ENCODE peak calls at places on chromosomes 6 and 20, in ten cellular contexts. One of them, this sample, is unnamed.

GRCh38 chr6:34102696-34103095 is 43.2 kb downstream of the GRM4 start:
- DNase-seq in T-helper 17 cell: no peak
- DNase-seq in K562: no peak
- DNase-seq in T47D: no peak
- DNase-seq in mesothelial cell of epicardium: no peak
- DNase-seq in germinal center: no peak
- DNase-seq in dermis blood vessel endothelial cell: no peak
- DNase-seq in OCI-M1: no peak
- DNase-seq in GM06990: no peak
- DNase-seq in HTR-8/SVneo: no peak
- DNase-seq in this sample: no peak

GRCh38 chr6:88349511-88349910 is 183.4 kb upstream of the CNR1 start:
- DNase-seq in T-helper 17 cell: no peak
- DNase-seq in K562: no peak
- DNase-seq in T47D: no peak
- DNase-seq in mesothelial cell of epicardium: no peak
- DNase-seq in germinal center: no peak
- DNase-seq in dermis blood vessel endothelial cell: peak
- DNase-seq in OCI-M1: no peak
- DNase-seq in GM06990: no peak
- DNase-seq in HTR-8/SVneo: no peak
- DNase-seq in this sample: no peak

GRCh38 chr6:77650098-77650663 is 2.7 kb upstream of the MEI4 start:
- DNase-seq in T-helper 17 cell: no peak
- DNase-seq in K562: peak
- DNase-seq in T47D: peak
- DNase-seq in mesothelial cell of epicardium: peak
- DNase-seq in germinal center: no peak
- DNase-seq in dermis blood vessel endothelial cell: peak
- DNase-seq in OCI-M1: peak
- DNase-seq in GM06990: no peak
- DNase-seq in HTR-8/SVneo: no peak
- DNase-seq in this sample: no peak

GRCh38 chr6:125486881-125487280 is 185.1 kb upstream of the HDDC2 start:
- DNase-seq in T-helper 17 cell: no peak
- DNase-seq in K562: no peak
- DNase-seq in T47D: no peak
- DNase-seq in mesothelial cell of epicardium: no peak
- DNase-seq in germinal center: no peak
- DNase-seq in dermis blood vessel endothelial cell: peak
- DNase-seq in OCI-M1: no peak
- DNase-seq in GM06990: no peak
- DNase-seq in HTR-8/SVneo: no peak
- DNase-seq in this sample: no peak

GRCh38 chr20:41081276-41081814 is 52.7 kb downstream of the TOP1 start:
- DNase-seq in T-helper 17 cell: no peak
- DNase-seq in K562: no peak
- DNase-seq in T47D: no peak
- DNase-seq in mesothelial cell of epicardium: no peak
- DNase-seq in germinal center: no peak
- DNase-seq in dermis blood vessel endothelial cell: no peak
- DNase-seq in OCI-M1: no peak
- DNase-seq in GM06990: no peak
- DNase-seq in HTR-8/SVneo: no peak
- DNase-seq in this sample: no peak

GRCh38 chr6:41066867-41067304 is 5.3 kb downstream of the OARD1 start:
- DNase-seq in T-helper 17 cell: peak
- DNase-seq in K562: peak
- DNase-seq in T47D: peak
- DNase-seq in mesothelial cell of epicardium: peak
- DNase-seq in germinal center: peak
- DNase-seq in dermis blood vessel endothelial cell: peak
- DNase-seq in OCI-M1: peak
- DNase-seq in GM06990: no peak
- DNase-seq in HTR-8/SVneo: peak
- DNase-seq in this sample: peak

GRCh38 chr6:140828833-140829232 is 1303.9 kb upstream of the GJE1 start:
- DNase-seq in T-helper 17 cell: no peak
- DNase-seq in K562: no peak
- DNase-seq in T47D: peak
- DNase-seq in mesothelial cell of epicardium: no peak
- DNase-seq in germinal center: no peak
- DNase-seq in dermis blood vessel endothelial cell: no peak
- DNase-seq in OCI-M1: no peak
- DNase-seq in GM06990: no peak
- DNase-seq in HTR-8/SVneo: no peak
- DNase-seq in this sample: no peak

GRCh38 chr20:59435496-59435895 is 135.1 kb downstream of the EDN3 start:
- DNase-seq in T-helper 17 cell: no peak
- DNase-seq in K562: no peak
- DNase-seq in T47D: no peak
- DNase-seq in mesothelial cell of epicardium: no peak
- DNase-seq in germinal center: no peak
- DNase-seq in dermis blood vessel endothelial cell: no peak
- DNase-seq in OCI-M1: no peak
- DNase-seq in GM06990: no peak
- DNase-seq in HTR-8/SVneo: no peak
- DNase-seq in this sample: no peak

GRCh38 chr20:62437985-62438384 is 10.6 kb upstream of the RBBP8NL start:
- DNase-seq in T-helper 17 cell: no peak
- DNase-seq in K562: no peak
- DNase-seq in T47D: no peak
- DNase-seq in mesothelial cell of epicardium: no peak
- DNase-seq in germinal center: no peak
- DNase-seq in dermis blood vessel endothelial cell: no peak
- DNase-seq in OCI-M1: no peak
- DNase-seq in GM06990: no peak
- DNase-seq in HTR-8/SVneo: no peak
- DNase-seq in this sample: no peak

GRCh38 chr6:38432479-38432878 is 207.2 kb downstream of the BTBD9 start:
- DNase-seq in T-helper 17 cell: no peak
- DNase-seq in K562: no peak
- DNase-seq in T47D: no peak
- DNase-seq in mesothelial cell of epicardium: no peak
- DNase-seq in germinal center: no peak
- DNase-seq in dermis blood vessel endothelial cell: peak
- DNase-seq in OCI-M1: no peak
- DNase-seq in GM06990: no peak
- DNase-seq in HTR-8/SVneo: no peak
- DNase-seq in this sample: no peak

GRCh38 chr20:63355781-63356295 is 5.3 kb downstream of the CHRNA4 start:
- DNase-seq in T-helper 17 cell: no peak
- DNase-seq in K562: no peak
- DNase-seq in T47D: no peak
- DNase-seq in mesothelial cell of epicardium: no peak
- DNase-seq in germinal center: no peak
- DNase-seq in dermis blood vessel endothelial cell: no peak
- DNase-seq in OCI-M1: no peak
- DNase-seq in GM06990: no peak
- DNase-seq in HTR-8/SVneo: no peak
- DNase-seq in this sample: no peak

GRCh38 chr6:52285174-52286068 is 879 bp upstream of the MCM3 start:
- DNase-seq in T-helper 17 cell: no peak
- DNase-seq in K562: peak
- DNase-seq in T47D: no peak
- DNase-seq in mesothelial cell of epicardium: no peak
- DNase-seq in germinal center: peak
- DNase-seq in dermis blood vessel endothelial cell: no peak
- DNase-seq in OCI-M1: peak
- DNase-seq in GM06990: peak
- DNase-seq in HTR-8/SVneo: no peak
- DNase-seq in this sample: no peak

GRCh38 chr6:39791311-39791710 is 865 bp upstream of the DAAM2 start:
- DNase-seq in T-helper 17 cell: no peak
- DNase-seq in K562: no peak
- DNase-seq in T47D: peak
- DNase-seq in mesothelial cell of epicardium: no peak
- DNase-seq in germinal center: no peak
- DNase-seq in dermis blood vessel endothelial cell: no peak
- DNase-seq in OCI-M1: no peak
- DNase-seq in GM06990: no peak
- DNase-seq in HTR-8/SVneo: no peak
- DNase-seq in this sample: no peak

GRCh38 chr6:112037783-112038216 is 16.1 kb upstream of the CCN6 start:
- DNase-seq in T-helper 17 cell: no peak
- DNase-seq in K562: no peak
- DNase-seq in T47D: no peak
- DNase-seq in mesothelial cell of epicardium: no peak
- DNase-seq in germinal center: no peak
- DNase-seq in dermis blood vessel endothelial cell: peak
- DNase-seq in OCI-M1: no peak
- DNase-seq in GM06990: no peak
- DNase-seq in HTR-8/SVneo: peak
- DNase-seq in this sample: no peak

GRCh38 chr6:30163090-30163917 is at the start of gene TRIM15:
- DNase-seq in T-helper 17 cell: no peak
- DNase-seq in K562: no peak
- DNase-seq in T47D: peak
- DNase-seq in mesothelial cell of epicardium: no peak
- DNase-seq in germinal center: no peak
- DNase-seq in dermis blood vessel endothelial cell: no peak
- DNase-seq in OCI-M1: peak
- DNase-seq in GM06990: no peak
- DNase-seq in HTR-8/SVneo: no peak
- DNase-seq in this sample: no peak

GRCh38 chr20:36214684-36215256 is 21.5 kb upstream of the AAR2 start:
- DNase-seq in T-helper 17 cell: no peak
- DNase-seq in K562: peak
- DNase-seq in T47D: peak
- DNase-seq in mesothelial cell of epicardium: no peak
- DNase-seq in germinal center: peak
- DNase-seq in dermis blood vessel endothelial cell: peak
- DNase-seq in OCI-M1: peak
- DNase-seq in GM06990: no peak
- DNase-seq in HTR-8/SVneo: peak
- DNase-seq in this sample: peak

GRCh38 chr20:19015326-19015725 is 197.1 kb upstream of the SLC24A3 start:
- DNase-seq in T-helper 17 cell: no peak
- DNase-seq in K562: no peak
- DNase-seq in T47D: no peak
- DNase-seq in mesothelial cell of epicardium: no peak
- DNase-seq in germinal center: no peak
- DNase-seq in dermis blood vessel endothelial cell: no peak
- DNase-seq in OCI-M1: no peak
- DNase-seq in GM06990: no peak
- DNase-seq in HTR-8/SVneo: no peak
- DNase-seq in this sample: no peak

GRCh38 chr20:47768016-47768953 is 17.0 kb downstream of the SULF2 start:
- DNase-seq in T-helper 17 cell: no peak
- DNase-seq in K562: no peak
- DNase-seq in T47D: no peak
- DNase-seq in mesothelial cell of epicardium: no peak
- DNase-seq in germinal center: no peak
- DNase-seq in dermis blood vessel endothelial cell: peak
- DNase-seq in OCI-M1: no peak
- DNase-seq in GM06990: no peak
- DNase-seq in HTR-8/SVneo: no peak
- DNase-seq in this sample: no peak

GRCh38 chr6:160248538-160248937 is 10.1 kb downstream of the SLC22A2 start:
- DNase-seq in T-helper 17 cell: no peak
- DNase-seq in K562: no peak
- DNase-seq in T47D: no peak
- DNase-seq in mesothelial cell of epicardium: no peak
- DNase-seq in germinal center: no peak
- DNase-seq in dermis blood vessel endothelial cell: no peak
- DNase-seq in OCI-M1: no peak
- DNase-seq in GM06990: no peak
- DNase-seq in HTR-8/SVneo: peak
- DNase-seq in this sample: no peak

GRCh38 chr6:157023958-157024357 is 246.8 kb downstream of the ARID1B start:
- DNase-seq in T-helper 17 cell: no peak
- DNase-seq in K562: no peak
- DNase-seq in T47D: no peak
- DNase-seq in mesothelial cell of epicardium: no peak
- DNase-seq in germinal center: no peak
- DNase-seq in dermis blood vessel endothelial cell: no peak
- DNase-seq in OCI-M1: peak
- DNase-seq in GM06990: no peak
- DNase-seq in HTR-8/SVneo: no peak
- DNase-seq in this sample: no peak

GRCh38 chr20:62027116-62027515 is 38.6 kb downstream of the TAF4 start:
- DNase-seq in T-helper 17 cell: no peak
- DNase-seq in K562: no peak
- DNase-seq in T47D: no peak
- DNase-seq in mesothelial cell of epicardium: no peak
- DNase-seq in germinal center: no peak
- DNase-seq in dermis blood vessel endothelial cell: no peak
- DNase-seq in OCI-M1: no peak
- DNase-seq in GM06990: no peak
- DNase-seq in HTR-8/SVneo: no peak
- DNase-seq in this sample: no peak

GRCh38 chr6:143110572-143110971 is 49.9 kb downstream of the AIG1 start:
- DNase-seq in T-helper 17 cell: no peak
- DNase-seq in K562: no peak
- DNase-seq in T47D: no peak
- DNase-seq in mesothelial cell of epicardium: no peak
- DNase-seq in germinal center: no peak
- DNase-seq in dermis blood vessel endothelial cell: no peak
- DNase-seq in OCI-M1: no peak
- DNase-seq in GM06990: no peak
- DNase-seq in HTR-8/SVneo: no peak
- DNase-seq in this sample: no peak

GRCh38 chr20:43846516-43846905 is 68.1 kb upstream of the TOX2 start:
- DNase-seq in T-helper 17 cell: no peak
- DNase-seq in K562: no peak
- DNase-seq in T47D: no peak
- DNase-seq in mesothelial cell of epicardium: no peak
- DNase-seq in germinal center: no peak
- DNase-seq in dermis blood vessel endothelial cell: no peak
- DNase-seq in OCI-M1: no peak
- DNase-seq in GM06990: no peak
- DNase-seq in HTR-8/SVneo: no peak
- DNase-seq in this sample: no peak

GRCh38 chr6:118625833-118626232 is 25.6 kb downstream of the CEP85L start:
- DNase-seq in T-helper 17 cell: no peak
- DNase-seq in K562: no peak
- DNase-seq in T47D: no peak
- DNase-seq in mesothelial cell of epicardium: no peak
- DNase-seq in germinal center: no peak
- DNase-seq in dermis blood vessel endothelial cell: no peak
- DNase-seq in OCI-M1: no peak
- DNase-seq in GM06990: no peak
- DNase-seq in HTR-8/SVneo: no peak
- DNase-seq in this sample: no peak